ENCODE peak calls at places on chromosomes 2 and 18, in four cellular contexts. Q, C, N and U are unnamed samples.

GRCh38 chr2:203470371-203470770 is 64.7 kb downstream of the RAPH1 start:
- DNase-seq in N (peak), C (no peak), Q (no peak), U (no peak)

GRCh38 chr2:57882895-57883515 is 163.6 kb upstream of the VRK2 start:
- DNase-seq in C (no peak), Q (no peak), N (no peak), U (no peak)

GRCh38 chr2:222057249-222058073 is 241.3 kb downstream of the PAX3 start:
- DNase-seq in Q (no peak), C (no peak), N (no peak), U (peak)

GRCh38 chr2:56185101-56185581 is 1.4 kb downstream of the CCDC85A start:
- DNase-seq in C (no peak), Q (no peak), N (no peak), U (no peak)

GRCh38 chr2:73107211-73107926 is 5.4 kb downstream of the RAB11FIP5 start:
- DNase-seq in Q (no peak), C (no peak), N (peak), U (no peak)

GRCh38 chr2:109318150-109318948 is 189.3 kb downstream of the SH3RF3 start:
- DNase-seq in C (no peak), N (peak), Q (peak), U (no peak)

GRCh38 chr2:174383796-174384195 is 11.7 kb upstream of the SCRN3 start:
- DNase-seq in N (no peak), C (no peak), Q (no peak), U (no peak)

GRCh38 chr18:27780061-27780740 is 396.7 kb downstream of the CDH2 start:
- DNase-seq in Q (no peak), N (no peak), C (no peak), U (no peak)

GRCh38 chr2:98465456-98466201 is 21.0 kb downstream of the INPP4A start:
- DNase-seq in Q (peak), N (peak), C (peak), U (no peak)

DNA sequence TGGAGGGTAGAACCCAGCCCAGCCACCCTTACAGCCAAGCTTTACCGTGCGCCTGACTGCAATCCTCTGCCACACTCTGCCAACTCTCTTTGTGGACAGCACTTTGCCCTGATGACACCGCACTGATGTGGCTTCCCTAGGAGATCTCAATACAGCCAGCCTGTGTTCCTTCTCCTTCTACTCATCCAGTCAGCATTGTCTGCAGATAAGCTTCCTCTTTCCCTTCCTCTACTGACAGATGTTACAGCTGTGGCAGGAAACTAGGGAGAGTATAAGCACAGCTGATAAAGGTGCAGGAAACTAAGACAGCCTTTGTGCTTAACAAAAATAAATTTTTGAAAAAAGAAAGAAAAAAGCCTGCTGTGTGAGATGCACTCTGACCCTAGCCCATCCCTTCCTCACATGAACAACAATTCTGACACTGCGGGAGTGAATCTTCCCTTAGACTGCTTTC is 25.0 kb downstream of the CEP68 start:
- DNase-seq in C (no peak), N (no peak), Q (no peak), U (no peak)
- TF ChIP-seq POLR2A in C (peak), N (no peak), Q (no peak), U (peak)

DNA sequence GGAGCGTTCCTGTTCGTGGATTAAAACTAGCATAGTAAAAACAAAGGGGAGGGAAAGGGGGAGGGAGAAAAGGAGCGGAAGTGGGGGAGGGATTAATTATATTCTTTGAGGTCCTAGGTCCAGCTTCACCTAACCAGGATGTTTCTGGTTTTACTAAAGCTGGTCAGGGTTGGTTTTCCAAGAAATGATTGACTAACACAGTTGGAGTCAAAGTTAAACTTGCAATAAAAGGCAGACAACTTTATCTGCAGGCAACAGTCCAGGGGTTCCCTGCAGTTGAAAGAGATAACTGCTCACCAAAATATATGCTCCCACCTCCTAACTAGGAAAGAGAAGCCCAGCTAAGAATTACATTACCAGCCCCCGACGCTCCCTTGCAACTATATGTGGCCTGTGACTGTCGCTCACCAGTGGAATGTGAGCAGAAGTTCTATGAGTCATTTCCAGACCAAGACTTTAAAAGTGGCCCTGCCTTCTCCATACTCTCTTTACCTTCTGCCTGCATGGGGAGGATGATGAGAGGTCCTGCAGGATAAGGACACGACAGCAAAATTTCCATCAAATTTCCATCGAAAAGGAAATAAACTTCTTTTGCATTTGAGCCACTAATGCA is 140.0 kb upstream of the PKDCC start:
- DNase-seq in N (no peak), C (no peak), Q (no peak), U (no peak)
- TF ChIP-seq POLR2A in N (no peak), C (no peak), Q (no peak), U (no peak)

GRCh38 chr18:3605562-3606443 is 155.8 kb downstream of the TGIF1 start:
- DNase-seq in Q (no peak), C (no peak), N (no peak), U (no peak)

GRCh38 chr18:3603460-3604259 is 153.7 kb downstream of the TGIF1 start:
- DNase-seq in Q (peak), N (no peak), C (no peak), U (no peak)

GRCh38 chr18:3607309-3608098 is 157.5 kb downstream of the TGIF1 start:
- DNase-seq in N (no peak), Q (no peak), C (no peak), U (no peak)

GRCh38 chr18:3604260-3604625 is 154.3 kb downstream of the TGIF1 start:
- DNase-seq in N (no peak), C (no peak), Q (no peak), U (no peak)

DNA sequence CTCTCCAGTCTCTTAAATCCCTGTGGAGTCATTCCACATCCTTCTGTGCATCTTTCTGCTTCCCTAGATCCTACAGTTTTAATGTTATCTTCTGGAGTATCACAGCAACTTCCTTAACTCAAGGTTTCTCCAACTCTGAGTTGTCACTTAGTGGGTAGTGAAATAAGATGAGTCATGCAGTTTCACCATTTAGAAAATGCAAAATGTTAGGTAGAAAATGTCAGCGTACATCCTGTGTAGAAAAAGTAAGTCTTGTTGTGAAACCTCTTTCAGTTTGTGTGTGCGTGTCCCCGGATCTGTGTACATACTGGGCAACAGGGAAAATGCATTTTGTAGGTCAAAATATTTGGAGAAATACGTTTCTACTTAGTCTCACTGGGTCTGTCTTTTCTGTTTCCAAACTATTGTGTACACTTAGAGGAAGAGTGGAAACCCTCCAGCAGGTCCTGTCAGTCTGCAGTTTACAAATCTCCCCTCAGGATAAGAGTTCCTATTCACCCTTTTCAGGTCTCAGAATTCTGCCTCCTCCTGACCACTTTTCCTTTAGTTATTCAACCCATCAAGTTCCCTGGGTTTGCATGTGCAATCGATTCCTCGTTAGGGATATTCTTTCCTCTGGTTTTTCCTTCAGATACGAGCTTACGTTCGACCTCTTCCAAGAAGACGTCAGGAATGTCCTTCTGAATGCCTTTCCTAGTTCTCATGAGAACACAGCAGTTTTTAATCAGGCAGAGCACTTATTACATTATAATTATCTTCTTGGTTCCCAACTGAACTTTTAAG is 154.8 kb downstream of the TGIF1 start:
- DNase-seq in C (peak), N (no peak), Q (no peak), U (no peak)
- TF ChIP-seq POLR2A in C (peak), N (peak), Q (no peak), U (peak)

DNA sequence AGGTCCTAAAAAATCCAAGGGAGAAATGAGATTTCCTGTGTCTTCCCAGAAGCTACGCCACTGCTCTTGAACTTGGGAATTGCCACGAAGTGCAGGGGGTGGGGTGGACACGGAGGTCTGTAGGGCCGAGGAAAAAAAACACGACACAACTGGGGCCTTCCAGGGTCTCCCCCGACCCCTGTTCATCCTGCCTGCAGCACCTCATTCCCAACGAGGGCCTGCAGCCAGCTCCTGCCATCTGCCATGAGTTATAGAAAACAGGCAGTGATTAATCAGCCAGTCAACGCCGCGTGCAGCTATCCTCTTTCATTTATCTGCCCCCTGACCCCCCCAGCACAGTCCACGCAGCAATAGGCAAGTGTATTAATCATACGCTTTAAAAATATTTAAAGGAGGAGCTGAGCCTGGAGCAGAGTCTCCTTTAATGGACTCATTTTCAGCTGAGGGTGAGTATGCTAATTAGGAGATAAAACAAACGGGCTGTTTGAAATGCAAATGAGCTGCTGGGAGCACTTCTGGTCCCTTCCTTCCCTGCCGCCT is 209.9 kb downstream of the TFCP2L1 start:
- DNase-seq in C (peak), Q (no peak), N (peak), U (peak)
- TF ChIP-seq POLR2A in C (peak), Q (peak), N (no peak), U (peak)